ENCODE peak calls at places on chromosome 10, in ten cellular contexts. One of them, this sample, is unnamed.

GRCh38 chr10:102231357-102232318 is 5.5 kb downstream of the ELOVL3 start:
- DNase-seq in A549: peak
- DNase-seq in H1: peak
- DNase-seq in neural progenitor cell: peak
- DNase-seq in mammary epithelial cell: no peak
- DNase-seq in astrocyte of the cerebellum: no peak
- DNase-seq in GM10248: peak
- DNase-seq in neural crest cell: peak
- DNase-seq in psoas muscle: peak
- DNase-seq in H9: peak
- DNase-seq in this sample: peak

GRCh38 chr10:120999868-121000267 is 148.7 kb downstream of the WDR11 start:
- DNase-seq in A549: no peak
- DNase-seq in H1: no peak
- DNase-seq in neural progenitor cell: peak
- DNase-seq in mammary epithelial cell: no peak
- DNase-seq in astrocyte of the cerebellum: no peak
- DNase-seq in GM10248: no peak
- DNase-seq in neural crest cell: no peak
- DNase-seq in psoas muscle: no peak
- DNase-seq in H9: no peak
- DNase-seq in this sample: no peak

GRCh38 chr10:131947631-131948347 is 33.9 kb downstream of the BNIP3 start:
- DNase-seq in A549: no peak
- DNase-seq in H1: no peak
- DNase-seq in neural progenitor cell: no peak
- DNase-seq in mammary epithelial cell: peak
- DNase-seq in astrocyte of the cerebellum: peak
- DNase-seq in GM10248: no peak
- DNase-seq in neural crest cell: no peak
- DNase-seq in psoas muscle: no peak
- DNase-seq in H9: no peak
- DNase-seq in this sample: no peak

GRCh38 chr10:99630439-99630838 is 10.2 kb upstream of the SLC25A28 start:
- DNase-seq in A549: no peak
- DNase-seq in H1: no peak
- DNase-seq in neural progenitor cell: peak
- DNase-seq in mammary epithelial cell: peak
- DNase-seq in astrocyte of the cerebellum: peak
- DNase-seq in GM10248: no peak
- DNase-seq in neural crest cell: no peak
- DNase-seq in psoas muscle: no peak
- DNase-seq in H9: no peak
- DNase-seq in this sample: no peak

GRCh38 chr10:92284112-92284704 is 6.7 kb downstream of the CPEB3 start:
- DNase-seq in A549: no peak
- DNase-seq in H1: no peak
- DNase-seq in neural progenitor cell: no peak
- DNase-seq in mammary epithelial cell: no peak
- DNase-seq in astrocyte of the cerebellum: no peak
- DNase-seq in GM10248: peak
- DNase-seq in neural crest cell: no peak
- DNase-seq in psoas muscle: no peak
- DNase-seq in H9: no peak
- DNase-seq in this sample: no peak

GRCh38 chr10:17229717-17229966 is 1.6 kb downstream of the VIM start:
- DNase-seq in A549: no peak
- DNase-seq in H1: peak
- DNase-seq in neural progenitor cell: peak
- DNase-seq in mammary epithelial cell: peak
- DNase-seq in astrocyte of the cerebellum: no peak
- DNase-seq in GM10248: no peak
- DNase-seq in neural crest cell: no peak
- DNase-seq in psoas muscle: no peak
- DNase-seq in H9: peak
- DNase-seq in this sample: no peak

GRCh38 chr10:42753507-42754154 is 29.0 kb upstream of the BMS1 start:
- DNase-seq in A549: peak
- DNase-seq in H1: no peak
- DNase-seq in neural progenitor cell: peak
- DNase-seq in mammary epithelial cell: peak
- DNase-seq in astrocyte of the cerebellum: no peak
- DNase-seq in GM10248: no peak
- DNase-seq in neural crest cell: no peak
- DNase-seq in psoas muscle: peak
- DNase-seq in H9: no peak
- DNase-seq in this sample: no peak

GRCh38 chr10:98920807-98921206 is 314.8 kb downstream of the HPSE2 start:
- DNase-seq in A549: no peak
- DNase-seq in H1: no peak
- DNase-seq in neural progenitor cell: no peak
- DNase-seq in mammary epithelial cell: no peak
- DNase-seq in astrocyte of the cerebellum: no peak
- DNase-seq in GM10248: no peak
- DNase-seq in neural crest cell: no peak
- DNase-seq in psoas muscle: no peak
- DNase-seq in H9: no peak
- DNase-seq in this sample: no peak

GRCh38 chr10:50613150-50613549 is 10.6 kb downstream of the SGMS1 start:
- DNase-seq in A549: no peak
- DNase-seq in H1: no peak
- DNase-seq in neural progenitor cell: no peak
- DNase-seq in mammary epithelial cell: no peak
- DNase-seq in astrocyte of the cerebellum: no peak
- DNase-seq in GM10248: peak
- DNase-seq in neural crest cell: no peak
- DNase-seq in psoas muscle: no peak
- DNase-seq in H9: no peak
- DNase-seq in this sample: no peak

GRCh38 chr10:50613726-50614443 is 9.9 kb downstream of the SGMS1 start:
- DNase-seq in A549: no peak
- DNase-seq in H1: no peak
- DNase-seq in neural progenitor cell: no peak
- DNase-seq in mammary epithelial cell: no peak
- DNase-seq in astrocyte of the cerebellum: no peak
- DNase-seq in GM10248: no peak
- DNase-seq in neural crest cell: no peak
- DNase-seq in psoas muscle: no peak
- DNase-seq in H9: no peak
- DNase-seq in this sample: no peak

GRCh38 chr10:50614444-50615137 is 9.2 kb downstream of the SGMS1 start:
- DNase-seq in A549: peak
- DNase-seq in H1: peak
- DNase-seq in neural progenitor cell: peak
- DNase-seq in mammary epithelial cell: no peak
- DNase-seq in astrocyte of the cerebellum: no peak
- DNase-seq in GM10248: peak
- DNase-seq in neural crest cell: no peak
- DNase-seq in psoas muscle: no peak
- DNase-seq in H9: peak
- DNase-seq in this sample: no peak

GRCh38 chr10:50618624-50619023 is 5.1 kb downstream of the SGMS1 start:
- DNase-seq in A549: no peak
- DNase-seq in H1: no peak
- DNase-seq in neural progenitor cell: no peak
- DNase-seq in mammary epithelial cell: peak
- DNase-seq in astrocyte of the cerebellum: no peak
- DNase-seq in GM10248: peak
- DNase-seq in neural crest cell: no peak
- DNase-seq in psoas muscle: no peak
- DNase-seq in H9: no peak
- DNase-seq in this sample: no peak

GRCh38 chr10:50615654-50616053 is 8.1 kb downstream of the SGMS1 start:
- DNase-seq in A549: no peak
- DNase-seq in H1: no peak
- DNase-seq in neural progenitor cell: no peak
- DNase-seq in mammary epithelial cell: no peak
- DNase-seq in astrocyte of the cerebellum: no peak
- DNase-seq in GM10248: no peak
- DNase-seq in neural crest cell: no peak
- DNase-seq in psoas muscle: no peak
- DNase-seq in H9: no peak
- DNase-seq in this sample: no peak
- TF ChIP-seq CTCF in A549: no peak
- TF ChIP-seq CTCF in H1: no peak
- TF ChIP-seq CTCF in neural progenitor cell: no peak
- TF ChIP-seq CTCF in mammary epithelial cell: no peak
- TF ChIP-seq CTCF in astrocyte of the cerebellum: no peak
- TF ChIP-seq CTCF in GM10248: no peak
- TF ChIP-seq CTCF in neural crest cell: no peak
- TF ChIP-seq CTCF in psoas muscle: no peak
- TF ChIP-seq CTCF in H9: no peak
- TF ChIP-seq CTCF in this sample: no peak

GRCh38 chr10:4766449-4766848 is 59.6 kb upstream of the AKR1E2 start:
- DNase-seq in A549: no peak
- DNase-seq in H1: no peak
- DNase-seq in neural progenitor cell: no peak
- DNase-seq in mammary epithelial cell: peak
- DNase-seq in astrocyte of the cerebellum: no peak
- DNase-seq in GM10248: no peak
- DNase-seq in neural crest cell: no peak
- DNase-seq in psoas muscle: no peak
- DNase-seq in H9: no peak
- DNase-seq in this sample: no peak

GRCh38 chr10:4765428-4765827 is 60.6 kb upstream of the AKR1E2 start:
- DNase-seq in A549: no peak
- DNase-seq in H1: no peak
- DNase-seq in neural progenitor cell: no peak
- DNase-seq in mammary epithelial cell: peak
- DNase-seq in astrocyte of the cerebellum: no peak
- DNase-seq in GM10248: no peak
- DNase-seq in neural crest cell: no peak
- DNase-seq in psoas muscle: no peak
- DNase-seq in H9: no peak
- DNase-seq in this sample: no peak

GRCh38 chr10:4767033-4767814 is 58.8 kb upstream of the AKR1E2 start:
- DNase-seq in A549: peak
- DNase-seq in H1: no peak
- DNase-seq in neural progenitor cell: peak
- DNase-seq in mammary epithelial cell: peak
- DNase-seq in astrocyte of the cerebellum: peak
- DNase-seq in GM10248: no peak
- DNase-seq in neural crest cell: no peak
- DNase-seq in psoas muscle: no peak
- DNase-seq in H9: no peak
- DNase-seq in this sample: no peak

GRCh38 chr10:4763513-4763912 is 62.5 kb upstream of the AKR1E2 start:
- DNase-seq in A549: no peak
- DNase-seq in H1: no peak
- DNase-seq in neural progenitor cell: no peak
- DNase-seq in mammary epithelial cell: no peak
- DNase-seq in astrocyte of the cerebellum: no peak
- DNase-seq in GM10248: no peak
- DNase-seq in neural crest cell: no peak
- DNase-seq in psoas muscle: no peak
- DNase-seq in H9: no peak
- DNase-seq in this sample: no peak

DNA sequence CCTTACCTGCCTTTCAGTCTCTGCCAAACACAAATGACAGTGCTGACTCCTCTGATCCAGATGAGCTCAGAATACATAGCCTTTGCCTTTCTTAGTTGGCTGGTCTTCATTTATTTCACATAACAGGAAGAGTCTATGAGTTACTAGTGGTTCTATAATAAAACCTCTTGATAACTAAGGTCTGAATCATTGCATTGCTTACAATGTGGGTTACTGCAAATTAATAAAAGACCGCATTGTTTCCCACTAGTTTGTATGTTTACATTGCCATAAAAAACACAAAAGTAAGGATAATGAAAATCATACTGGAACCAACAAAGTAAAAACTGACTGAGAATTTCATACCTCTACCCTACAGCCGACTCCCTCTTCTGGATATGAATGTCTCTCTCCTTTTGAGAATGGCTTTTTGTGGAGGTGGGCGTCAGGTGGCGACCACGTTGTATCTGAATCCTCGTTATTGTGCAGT is 62.0 kb upstream of the AKR1E2 start:
- DNase-seq in A549: no peak
- DNase-seq in H1: no peak
- DNase-seq in neural progenitor cell: no peak
- DNase-seq in mammary epithelial cell: peak
- DNase-seq in astrocyte of the cerebellum: peak
- DNase-seq in GM10248: no peak
- DNase-seq in neural crest cell: no peak
- DNase-seq in psoas muscle: no peak
- DNase-seq in H9: no peak
- DNase-seq in this sample: no peak
- TF ChIP-seq CTCF in A549: no peak
- TF ChIP-seq CTCF in H1: no peak
- TF ChIP-seq CTCF in neural progenitor cell: no peak
- TF ChIP-seq CTCF in mammary epithelial cell: peak
- TF ChIP-seq CTCF in astrocyte of the cerebellum: peak
- TF ChIP-seq CTCF in GM10248: no peak
- TF ChIP-seq CTCF in neural crest cell: no peak
- TF ChIP-seq CTCF in psoas muscle: no peak
- TF ChIP-seq CTCF in H9: no peak
- TF ChIP-seq CTCF in this sample: peak

DNA sequence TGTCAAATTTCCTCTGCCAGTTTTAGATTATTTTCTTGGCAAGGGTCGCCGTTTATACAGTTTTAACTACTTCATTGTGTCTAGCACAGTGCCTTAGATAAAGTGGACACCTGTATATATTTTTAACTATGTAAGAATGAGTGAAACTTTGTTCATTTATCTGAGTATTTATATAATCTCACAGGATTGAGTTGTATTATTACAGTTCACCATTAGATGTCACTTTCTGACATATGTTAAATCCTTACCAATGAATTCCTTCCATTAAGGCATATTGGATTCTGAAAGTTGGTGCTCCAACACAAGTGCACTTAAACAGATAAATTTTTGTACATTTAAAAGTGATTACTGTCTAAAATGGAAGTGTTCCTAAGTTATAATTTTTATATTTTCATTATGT is 43.0 kb downstream of the ZMYND11 start:
- DNase-seq in A549: peak
- DNase-seq in H1: no peak
- DNase-seq in neural progenitor cell: no peak
- DNase-seq in mammary epithelial cell: peak
- DNase-seq in astrocyte of the cerebellum: peak
- DNase-seq in GM10248: no peak
- DNase-seq in neural crest cell: no peak
- DNase-seq in psoas muscle: no peak
- DNase-seq in H9: no peak
- DNase-seq in this sample: no peak
- TF ChIP-seq CTCF in A549: peak
- TF ChIP-seq CTCF in H1: peak
- TF ChIP-seq CTCF in neural progenitor cell: peak
- TF ChIP-seq CTCF in mammary epithelial cell: peak
- TF ChIP-seq CTCF in astrocyte of the cerebellum: peak
- TF ChIP-seq CTCF in GM10248: peak
- TF ChIP-seq CTCF in neural crest cell: peak
- TF ChIP-seq CTCF in psoas muscle: peak
- TF ChIP-seq CTCF in H9: peak
- TF ChIP-seq CTCF in this sample: peak

DNA sequence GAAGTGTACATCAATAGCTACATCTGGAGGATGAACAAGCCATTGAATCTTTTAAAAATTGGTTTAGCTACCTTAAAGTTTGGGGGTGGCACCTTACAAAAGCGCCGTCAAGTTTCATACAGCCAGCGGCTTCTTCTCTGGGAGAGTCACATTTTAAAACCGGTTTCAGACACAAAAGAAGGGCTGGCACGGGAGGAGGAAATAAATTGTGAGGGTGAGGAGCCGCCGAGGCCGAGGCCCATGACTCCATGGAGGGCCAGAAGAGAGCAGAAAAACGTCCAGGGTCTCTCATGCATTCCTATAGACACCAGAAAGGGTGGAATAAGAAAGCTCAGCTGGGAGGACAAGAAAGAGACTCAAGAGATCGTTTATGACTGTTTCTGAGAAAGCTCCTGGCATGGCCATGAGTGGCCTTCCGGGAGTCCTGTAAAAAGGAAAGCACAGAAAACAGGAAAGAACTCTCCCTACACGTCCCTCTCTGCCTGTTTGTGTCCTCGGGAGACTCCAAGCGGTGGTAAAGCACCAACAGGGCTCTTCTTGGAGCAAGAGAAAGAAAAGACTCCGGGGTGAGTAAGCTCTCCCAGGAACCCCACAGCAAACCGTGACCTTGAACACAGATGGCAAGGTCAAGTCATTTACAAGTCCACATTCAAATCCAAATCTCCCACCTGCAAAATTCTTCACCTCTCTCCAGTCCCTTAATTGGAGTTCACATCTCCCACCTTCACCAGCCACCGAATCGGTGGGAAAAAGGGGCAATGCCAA is 1.8 kb downstream of the FRAT2 start:
- DNase-seq in A549: no peak
- DNase-seq in H1: no peak
- DNase-seq in neural progenitor cell: peak
- DNase-seq in mammary epithelial cell: peak
- DNase-seq in astrocyte of the cerebellum: peak
- DNase-seq in GM10248: no peak
- DNase-seq in neural crest cell: no peak
- DNase-seq in psoas muscle: peak
- DNase-seq in H9: peak
- DNase-seq in this sample: no peak
- TF ChIP-seq CTCF in A549: no peak
- TF ChIP-seq CTCF in H1: peak
- TF ChIP-seq CTCF in neural progenitor cell: no peak
- TF ChIP-seq CTCF in mammary epithelial cell: peak
- TF ChIP-seq CTCF in astrocyte of the cerebellum: peak
- TF ChIP-seq CTCF in GM10248: peak
- TF ChIP-seq CTCF in neural crest cell: no peak
- TF ChIP-seq CTCF in psoas muscle: peak
- TF ChIP-seq CTCF in H9: no peak
- TF ChIP-seq CTCF in this sample: peak

This sample was measured in osteocyte.